ENCODE peak calls at places on chromosome 17, in seven cellular contexts. W is heart left ventricle, U is Caco-2, L is left ventricle myocardium inferior, M is hypothalamus, Y is ELF-1, G is SK-N-DZ. S is an unnamed sample.

GRCh38 chr17:78997881-78998280 is 11.7 kb downstream of the CANT1 start:
- DNase-seq in W (no peak), U (no peak), L (no peak), M (no peak), Y (no peak), G (no peak), S (no peak)

GRCh38 chr17:1764274-1764673 is 2.4 kb downstream of the SERPINF1 start:
- DNase-seq in W (peak), U (no peak), L (peak), M (no peak), Y (peak), G (peak), S (no peak)

GRCh38 chr17:76553163-76553908 is 13.5 kb downstream of the PRCD start:
- DNase-seq in W (no peak), U (no peak), L (no peak), M (no peak), Y (no peak), G (no peak), S (no peak)

GRCh38 chr17:67517335-67517734 is 140.3 kb downstream of the PITPNC1 start:
- DNase-seq in W (no peak), U (no peak), L (no peak), M (no peak), Y (no peak), G (no peak), S (no peak)

GRCh38 chr17:13024033-13024432 is 6.2 kb upstream of the ELAC2 start:
- DNase-seq in W (no peak), U (no peak), L (no peak), M (no peak), Y (no peak), G (peak), S (peak)

GRCh38 chr17:596763-597644 is 117.6 kb downstream of the VPS53 start:
- DNase-seq in W (no peak), U (no peak), L (no peak), M (no peak), Y (no peak), G (no peak), S (no peak)

GRCh38 chr17:60322056-60322387 is 69.9 kb downstream of the USP32 start:
- DNase-seq in W (no peak), U (no peak), L (no peak), M (no peak), Y (no peak), G (no peak), S (no peak)

GRCh38 chr17:75832652-75833400 is 11.4 kb downstream of the UNC13D start:
- DNase-seq in W (no peak), U (no peak), L (no peak), M (no peak), Y (peak), G (no peak), S (no peak)

GRCh38 chr17:2094891-2095535 is 40.1 kb downstream of the HIC1 start:
- DNase-seq in W (peak), U (peak), L (peak), M (no peak), Y (peak), G (no peak), S (peak)

GRCh38 chr17:77285594-77286390 is 145.0 kb downstream of the SEC14L1 start:
- DNase-seq in W (peak), U (no peak), L (peak), M (no peak), Y (no peak), G (no peak), S (no peak)

GRCh38 chr17:40485851-40486512 is 15.4 kb downstream of the TNS4 start:
- DNase-seq in W (no peak), U (no peak), L (no peak), M (no peak), Y (peak), G (no peak), S (no peak)

GRCh38 chr17:29140051-29140582 is 40.1 kb downstream of the MYO18A start:
- DNase-seq in W (peak), U (no peak), L (peak), M (no peak), Y (peak), G (peak), S (no peak)

GRCh38 chr17:39096435-39097158 is 54.8 kb downstream of the PLXDC1 start:
- DNase-seq in W (no peak), U (no peak), L (peak), M (no peak), Y (no peak), G (no peak), S (no peak)

GRCh38 chr17:66272699-66273390 is 29.6 kb upstream of the PRKCA start:
- DNase-seq in W (no peak), U (no peak), L (no peak), M (no peak), Y (no peak), G (no peak), S (peak)

GRCh38 chr17:17506181-17506741 is 10.1 kb upstream of the RASD1 start:
- DNase-seq in W (no peak), U (no peak), L (peak), M (no peak), Y (no peak), G (no peak), S (no peak)

GRCh38 chr17:81272616-81273015 is 22.5 kb downstream of the SLC38A10 start:
- DNase-seq in W (no peak), U (no peak), L (no peak), M (no peak), Y (no peak), G (no peak), S (no peak)

GRCh38 chr17:39001703-39002637 is 34.8 kb upstream of the FBXO47 start:
- DNase-seq in W (peak), U (no peak), L (peak), M (no peak), Y (peak), G (no peak), S (no peak)

GRCh38 chr17:81002409-81003361 is 11.0 kb downstream of the CHMP6 start:
- DNase-seq in W (peak), U (no peak), L (peak), M (no peak), Y (no peak), G (no peak), S (no peak)

GRCh38 chr17:21143695-21144094 is 16.9 kb downstream of the DHRS7B start:
- DNase-seq in W (no peak), U (no peak), L (no peak), M (no peak), Y (no peak), G (no peak), S (no peak)

GRCh38 chr17:40318835-40319332 is 9.9 kb downstream of the RARA start:
- DNase-seq in W (no peak), U (no peak), L (peak), M (no peak), Y (no peak), G (no peak), S (no peak)

GRCh38 chr17:2092253-2092652 is 37.4 kb downstream of the HIC1 start:
- DNase-seq in W (no peak), U (no peak), L (no peak), M (no peak), Y (no peak), G (no peak), S (no peak)

GRCh38 chr17:82866521-82867214 is 26.8 kb upstream of the ZNF750 start:
- DNase-seq in W (no peak), U (no peak), L (no peak), M (no peak), Y (no peak), G (peak), S (no peak)

GRCh38 chr17:74215332-74215727 is 2.0 kb downstream of the TTYH2 start:
- DNase-seq in W (peak), U (no peak), L (peak), M (no peak), Y (no peak), G (no peak), S (no peak)

GRCh38 chr17:71633391-71633849 is 487.4 kb upstream of the SOX9 start:
- DNase-seq in W (no peak), U (no peak), L (no peak), M (no peak), Y (no peak), G (no peak), S (no peak)

GRCh38 chr17:55926276-55926995 is 175.6 kb downstream of the PCTP start:
- DNase-seq in W (no peak), U (no peak), L (no peak), M (no peak), Y (peak), G (no peak), S (no peak)

GRCh38 chr17:63279498-63280230 is 166.4 kb downstream of the CYB561 start:
- DNase-seq in W (no peak), U (no peak), L (no peak), M (no peak), Y (no peak), G (no peak), S (no peak)

GRCh38 chr17:5672815-5673430 is 88.6 kb upstream of the NLRP1 start:
- DNase-seq in W (no peak), U (no peak), L (no peak), M (no peak), Y (no peak), G (no peak), S (no peak)

GRCh38 chr17:7314719-7315569 is at the start of gene GPS2:
- DNase-seq in W (peak), U (peak), L (peak), M (peak), Y (peak), G (peak), S (peak)

GRCh38 chr17:62194401-62194800 is 129.3 kb upstream of the MED13 start:
- DNase-seq in W (no peak), U (no peak), L (no peak), M (no peak), Y (no peak), G (no peak), S (no peak)

GRCh38 chr17:74008196-74008595 is 195.3 kb upstream of the RPL38 start:
- DNase-seq in W (no peak), U (no peak), L (no peak), M (no peak), Y (peak), G (peak), S (no peak)

GRCh38 chr17:73291260-73291801 is 20.5 kb downstream of the CDC42EP4 start:
- DNase-seq in W (peak), U (no peak), L (peak), M (no peak), Y (no peak), G (no peak), S (no peak)

GRCh38 chr17:33725675-33726271 is 432.7 kb upstream of the ASIC2 start:
- DNase-seq in W (no peak), U (peak), L (peak), M (no peak), Y (peak), G (peak), S (no peak)